ENCODE peak calls at places on chromosomes 5 and 9, in ten cellular contexts. One of them, this sample, is unnamed.

GRCh38 chr5:87252283-87252605 is 15.4 kb upstream of the RASA1 start:
- DNase-seq in colonic mucosa: no peak
- DNase-seq in HCT116: no peak
- DNase-seq in PC-9: no peak
- DNase-seq in lower lobe of right lung: no peak
- DNase-seq in brain microvascular endothelial cell: no peak
- DNase-seq in HL-60: no peak
- DNase-seq in thoracic aorta: no peak
- DNase-seq in neural progenitor cell: no peak
- DNase-seq in sigmoid colon: peak
- DNase-seq in this sample: no peak

GRCh38 chr5:157345067-157345466 is 79.1 kb downstream of the CYFIP2 start:
- DNase-seq in colonic mucosa: no peak
- DNase-seq in HCT116: no peak
- DNase-seq in PC-9: no peak
- DNase-seq in lower lobe of right lung: no peak
- DNase-seq in brain microvascular endothelial cell: no peak
- DNase-seq in HL-60: no peak
- DNase-seq in thoracic aorta: no peak
- DNase-seq in neural progenitor cell: no peak
- DNase-seq in sigmoid colon: no peak
- DNase-seq in this sample: no peak

GRCh38 chr5:28301676-28302075 is 1263.3 kb upstream of the CDH9 start:
- DNase-seq in colonic mucosa: no peak
- DNase-seq in HCT116: no peak
- DNase-seq in PC-9: peak
- DNase-seq in lower lobe of right lung: no peak
- DNase-seq in brain microvascular endothelial cell: peak
- DNase-seq in HL-60: no peak
- DNase-seq in thoracic aorta: no peak
- DNase-seq in neural progenitor cell: no peak
- DNase-seq in sigmoid colon: no peak
- DNase-seq in this sample: peak

GRCh38 chr9:81685763-81686613 is 3.4 kb downstream of the TLE1 start:
- DNase-seq in colonic mucosa: peak
- DNase-seq in HCT116: no peak
- DNase-seq in PC-9: peak
- DNase-seq in lower lobe of right lung: no peak
- DNase-seq in brain microvascular endothelial cell: peak
- DNase-seq in HL-60: no peak
- DNase-seq in thoracic aorta: no peak
- DNase-seq in neural progenitor cell: no peak
- DNase-seq in sigmoid colon: no peak
- DNase-seq in this sample: no peak

GRCh38 chr5:172868924-172869565 is 35.0 kb downstream of the ERGIC1 start:
- DNase-seq in colonic mucosa: no peak
- DNase-seq in HCT116: peak
- DNase-seq in PC-9: peak
- DNase-seq in lower lobe of right lung: peak
- DNase-seq in brain microvascular endothelial cell: peak
- DNase-seq in HL-60: no peak
- DNase-seq in thoracic aorta: peak
- DNase-seq in neural progenitor cell: no peak
- DNase-seq in sigmoid colon: peak
- DNase-seq in this sample: no peak

GRCh38 chr5:95280692-95281091 is 4.2 kb downstream of the MCTP1 start:
- DNase-seq in colonic mucosa: no peak
- DNase-seq in HCT116: no peak
- DNase-seq in PC-9: no peak
- DNase-seq in lower lobe of right lung: no peak
- DNase-seq in brain microvascular endothelial cell: no peak
- DNase-seq in HL-60: no peak
- DNase-seq in thoracic aorta: no peak
- DNase-seq in neural progenitor cell: no peak
- DNase-seq in sigmoid colon: no peak
- DNase-seq in this sample: no peak

GRCh38 chr5:74673011-74673790 is 11.8 kb upstream of the HEXB start:
- DNase-seq in colonic mucosa: no peak
- DNase-seq in HCT116: peak
- DNase-seq in PC-9: peak
- DNase-seq in lower lobe of right lung: no peak
- DNase-seq in brain microvascular endothelial cell: no peak
- DNase-seq in HL-60: no peak
- DNase-seq in thoracic aorta: no peak
- DNase-seq in neural progenitor cell: peak
- DNase-seq in sigmoid colon: no peak
- DNase-seq in this sample: no peak

GRCh38 chr9:13485068-13485596 is 205.6 kb upstream of the MPDZ start:
- DNase-seq in colonic mucosa: no peak
- DNase-seq in HCT116: no peak
- DNase-seq in PC-9: peak
- DNase-seq in lower lobe of right lung: no peak
- DNase-seq in brain microvascular endothelial cell: peak
- DNase-seq in HL-60: no peak
- DNase-seq in thoracic aorta: peak
- DNase-seq in neural progenitor cell: no peak
- DNase-seq in sigmoid colon: peak
- DNase-seq in this sample: peak

GRCh38 chr5:16934123-16934522 is 2.0 kb downstream of the MYO10 start:
- DNase-seq in colonic mucosa: peak
- DNase-seq in HCT116: peak
- DNase-seq in PC-9: peak
- DNase-seq in lower lobe of right lung: peak
- DNase-seq in brain microvascular endothelial cell: peak
- DNase-seq in HL-60: no peak
- DNase-seq in thoracic aorta: no peak
- DNase-seq in neural progenitor cell: peak
- DNase-seq in sigmoid colon: peak
- DNase-seq in this sample: no peak

GRCh38 chr5:146390469-146390868 is 51.8 kb downstream of the POU4F3 start:
- DNase-seq in colonic mucosa: no peak
- DNase-seq in HCT116: peak
- DNase-seq in PC-9: no peak
- DNase-seq in lower lobe of right lung: no peak
- DNase-seq in brain microvascular endothelial cell: no peak
- DNase-seq in HL-60: no peak
- DNase-seq in thoracic aorta: no peak
- DNase-seq in neural progenitor cell: peak
- DNase-seq in sigmoid colon: no peak
- DNase-seq in this sample: no peak

GRCh38 chr5:65213921-65214525 is 267.7 kb downstream of the ADAMTS6 start:
- DNase-seq in colonic mucosa: peak
- DNase-seq in HCT116: peak
- DNase-seq in PC-9: no peak
- DNase-seq in lower lobe of right lung: no peak
- DNase-seq in brain microvascular endothelial cell: peak
- DNase-seq in HL-60: no peak
- DNase-seq in thoracic aorta: no peak
- DNase-seq in neural progenitor cell: peak
- DNase-seq in sigmoid colon: no peak
- DNase-seq in this sample: no peak

GRCh38 chr9:699396-699795 is 142.1 kb upstream of the DMRT1 start:
- DNase-seq in colonic mucosa: no peak
- DNase-seq in HCT116: no peak
- DNase-seq in PC-9: no peak
- DNase-seq in lower lobe of right lung: no peak
- DNase-seq in brain microvascular endothelial cell: no peak
- DNase-seq in HL-60: no peak
- DNase-seq in thoracic aorta: no peak
- DNase-seq in neural progenitor cell: no peak
- DNase-seq in sigmoid colon: no peak
- DNase-seq in this sample: no peak

GRCh38 chr9:131487621-131488031 is 15.1 kb upstream of the POMT1 start:
- DNase-seq in colonic mucosa: no peak
- DNase-seq in HCT116: no peak
- DNase-seq in PC-9: no peak
- DNase-seq in lower lobe of right lung: no peak
- DNase-seq in brain microvascular endothelial cell: no peak
- DNase-seq in HL-60: no peak
- DNase-seq in thoracic aorta: no peak
- DNase-seq in neural progenitor cell: no peak
- DNase-seq in sigmoid colon: no peak
- DNase-seq in this sample: no peak

GRCh38 chr5:39160576-39161213 is 58.7 kb downstream of the FYB1 start:
- DNase-seq in colonic mucosa: no peak
- DNase-seq in HCT116: no peak
- DNase-seq in PC-9: no peak
- DNase-seq in lower lobe of right lung: no peak
- DNase-seq in brain microvascular endothelial cell: no peak
- DNase-seq in HL-60: no peak
- DNase-seq in thoracic aorta: no peak
- DNase-seq in neural progenitor cell: no peak
- DNase-seq in sigmoid colon: no peak
- DNase-seq in this sample: no peak

GRCh38 chr9:137077010-137077747 is at the start of gene UAP1L1:
- DNase-seq in colonic mucosa: peak
- DNase-seq in HCT116: no peak
- DNase-seq in PC-9: peak
- DNase-seq in lower lobe of right lung: peak
- DNase-seq in brain microvascular endothelial cell: no peak
- DNase-seq in HL-60: peak
- DNase-seq in thoracic aorta: no peak
- DNase-seq in neural progenitor cell: peak
- DNase-seq in sigmoid colon: peak
- DNase-seq in this sample: no peak

GRCh38 chr5:108249095-108249784 is 132.7 kb downstream of the FBXL17 start:
- DNase-seq in colonic mucosa: no peak
- DNase-seq in HCT116: no peak
- DNase-seq in PC-9: no peak
- DNase-seq in lower lobe of right lung: no peak
- DNase-seq in brain microvascular endothelial cell: no peak
- DNase-seq in HL-60: no peak
- DNase-seq in thoracic aorta: no peak
- DNase-seq in neural progenitor cell: no peak
- DNase-seq in sigmoid colon: no peak
- DNase-seq in this sample: no peak

DNA sequence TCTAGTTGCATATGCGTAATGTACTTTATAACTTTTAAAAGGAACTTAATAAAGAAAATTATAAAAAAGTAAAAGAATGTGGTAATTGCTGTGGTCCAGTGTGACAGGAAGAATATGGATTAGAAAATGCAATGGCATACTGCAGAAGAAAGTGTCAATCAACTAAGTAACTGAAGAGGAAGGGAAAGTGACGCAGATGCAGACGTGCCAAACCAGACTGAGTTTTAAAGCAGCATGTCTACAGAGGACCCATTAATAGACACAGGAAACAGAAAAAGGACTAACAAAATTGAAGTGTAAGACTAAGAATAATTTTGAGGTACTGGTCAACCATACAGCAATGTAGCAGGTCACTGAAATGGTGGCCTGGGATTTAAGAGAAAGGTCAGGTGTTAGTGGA is 73.3 kb downstream of the DPYSL3 start:
- DNase-seq in colonic mucosa: no peak
- DNase-seq in HCT116: no peak
- DNase-seq in PC-9: no peak
- DNase-seq in lower lobe of right lung: no peak
- DNase-seq in brain microvascular endothelial cell: no peak
- DNase-seq in HL-60: peak
- DNase-seq in thoracic aorta: no peak
- DNase-seq in neural progenitor cell: no peak
- DNase-seq in sigmoid colon: no peak
- DNase-seq in this sample: no peak
- H3K27ac ChIP-seq in colonic mucosa: no peak
- H3K27ac ChIP-seq in HCT116: no peak
- H3K27ac ChIP-seq in PC-9: no peak
- H3K27ac ChIP-seq in lower lobe of right lung: no peak
- H3K27ac ChIP-seq in brain microvascular endothelial cell: no peak
- H3K27ac ChIP-seq in HL-60: no peak
- H3K27ac ChIP-seq in thoracic aorta: peak
- H3K27ac ChIP-seq in neural progenitor cell: peak
- H3K27ac ChIP-seq in sigmoid colon: no peak
- H3K27ac ChIP-seq in this sample: no peak

DNA sequence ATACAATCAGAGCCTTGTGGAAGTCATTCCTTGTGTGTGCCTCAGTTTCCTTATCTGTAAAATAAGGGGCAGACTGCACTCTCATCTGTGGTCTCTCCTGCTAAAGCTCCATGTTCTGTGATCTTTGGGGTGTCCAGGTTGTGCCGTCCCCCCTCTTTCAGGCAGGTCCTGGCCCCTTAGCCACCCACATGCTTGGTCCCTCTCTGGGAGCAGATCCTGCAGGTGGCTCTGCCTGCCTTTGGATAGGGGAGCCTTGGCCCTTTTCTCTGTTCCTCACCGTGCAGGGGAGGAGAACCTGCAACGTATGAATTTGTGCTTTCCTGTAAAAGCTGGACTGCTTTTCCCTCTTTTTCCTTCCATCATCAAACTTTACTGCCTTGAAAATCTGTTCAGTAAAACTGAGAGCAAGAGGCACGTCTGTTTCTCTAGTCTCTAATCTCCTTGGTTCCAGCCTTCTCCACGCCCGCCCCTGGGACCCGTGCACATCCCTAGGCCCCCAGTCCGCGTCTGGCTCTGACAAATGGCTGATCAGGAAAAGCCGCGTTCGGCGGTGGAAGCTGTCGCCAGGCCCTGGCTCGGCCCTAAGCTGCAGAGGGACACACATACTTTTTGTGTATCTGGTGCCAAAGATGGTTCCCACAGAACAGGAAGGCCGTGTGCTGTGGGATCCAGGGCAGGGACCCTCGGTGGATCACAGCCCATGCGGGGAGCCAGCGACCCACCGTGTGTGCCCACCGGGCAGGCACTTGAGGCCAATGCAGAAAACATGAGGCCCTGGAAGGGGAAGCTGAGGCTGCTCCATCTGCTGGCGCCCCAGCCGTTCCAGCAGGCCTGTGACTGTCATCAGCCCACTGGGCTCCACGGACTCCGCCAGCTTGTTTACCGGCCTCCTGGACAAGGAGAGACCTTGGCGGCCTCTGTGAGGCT is 43.4 kb upstream of the COL5A1 start:
- DNase-seq in colonic mucosa: no peak
- DNase-seq in HCT116: no peak
- DNase-seq in PC-9: no peak
- DNase-seq in lower lobe of right lung: no peak
- DNase-seq in brain microvascular endothelial cell: no peak
- DNase-seq in HL-60: no peak
- DNase-seq in thoracic aorta: no peak
- DNase-seq in neural progenitor cell: peak
- DNase-seq in sigmoid colon: no peak
- DNase-seq in this sample: no peak
- H3K27ac ChIP-seq in colonic mucosa: no peak
- H3K27ac ChIP-seq in HCT116: no peak
- H3K27ac ChIP-seq in PC-9: no peak
- H3K27ac ChIP-seq in lower lobe of right lung: no peak
- H3K27ac ChIP-seq in brain microvascular endothelial cell: no peak
- H3K27ac ChIP-seq in HL-60: no peak
- H3K27ac ChIP-seq in thoracic aorta: no peak
- H3K27ac ChIP-seq in neural progenitor cell: no peak
- H3K27ac ChIP-seq in sigmoid colon: no peak
- H3K27ac ChIP-seq in this sample: no peak

GRCh38 chr9:90967171-90967570 is 165.6 kb downstream of the SYK start:
- DNase-seq in colonic mucosa: no peak
- DNase-seq in HCT116: no peak
- DNase-seq in PC-9: no peak
- DNase-seq in lower lobe of right lung: no peak
- DNase-seq in brain microvascular endothelial cell: no peak
- DNase-seq in HL-60: no peak
- DNase-seq in thoracic aorta: no peak
- DNase-seq in neural progenitor cell: no peak
- DNase-seq in sigmoid colon: no peak
- DNase-seq in this sample: no peak
- H3K27ac ChIP-seq in colonic mucosa: no peak
- H3K27ac ChIP-seq in HCT116: no peak
- H3K27ac ChIP-seq in PC-9: no peak
- H3K27ac ChIP-seq in lower lobe of right lung: no peak
- H3K27ac ChIP-seq in brain microvascular endothelial cell: peak
- H3K27ac ChIP-seq in HL-60: no peak
- H3K27ac ChIP-seq in thoracic aorta: no peak
- H3K27ac ChIP-seq in neural progenitor cell: no peak
- H3K27ac ChIP-seq in sigmoid colon: no peak
- H3K27ac ChIP-seq in this sample: no peak

GRCh38 chr5:96565843-96566242 is 96.3 kb upstream of the CAST start:
- DNase-seq in colonic mucosa: no peak
- DNase-seq in HCT116: no peak
- DNase-seq in PC-9: peak
- DNase-seq in lower lobe of right lung: no peak
- DNase-seq in brain microvascular endothelial cell: peak
- DNase-seq in HL-60: no peak
- DNase-seq in thoracic aorta: no peak
- DNase-seq in neural progenitor cell: peak
- DNase-seq in sigmoid colon: no peak
- DNase-seq in this sample: no peak
- H3K27ac ChIP-seq in colonic mucosa: no peak
- H3K27ac ChIP-seq in HCT116: no peak
- H3K27ac ChIP-seq in PC-9: no peak
- H3K27ac ChIP-seq in lower lobe of right lung: no peak
- H3K27ac ChIP-seq in brain microvascular endothelial cell: peak
- H3K27ac ChIP-seq in HL-60: no peak
- H3K27ac ChIP-seq in thoracic aorta: no peak
- H3K27ac ChIP-seq in neural progenitor cell: no peak
- H3K27ac ChIP-seq in sigmoid colon: no peak
- H3K27ac ChIP-seq in this sample: no peak

This sample was measured in epithelial cell of prostate.